ENCODE peak calls at places on chromosomes 7 and 10, in five cellular contexts. L is testis, H is right cardiac atrium, N is prostate gland, V is caudate nucleus. G is an unnamed sample.

GRCh38 chr10:90787906-90788491 is 69.8 kb downstream of the HTR7 start:
- DNase-seq in H (peak; percentile 59), V (no peak), N (no peak), L (peak; percentile 42), G (no peak)

GRCh38 chr10:66836057-66836456 is 89.8 kb upstream of the LRRTM3 start:
- DNase-seq in L (no peak), N (no peak), V (no peak), H (no peak), G (no peak)

GRCh38 chr10:132563485-132564248 is 26.1 kb downstream of the INPP5A start:
- DNase-seq in H (peak; percentile 43), L (no peak), V (no peak), N (no peak), G (no peak)

GRCh38 chr7:43583424-43584199 is 704 bp downstream of the STK17A start:
- DNase-seq in N (peak; percentile 64), V (peak; percentile 52), L (peak; percentile 78), H (peak; percentile 93), G (peak; percentile 67)

GRCh38 chr10:29535012-29535777 is 99.6 kb downstream of the SVIL start:
- DNase-seq in N (peak; percentile 69), L (peak; percentile 80), H (peak; percentile 81), V (peak; percentile 32), G (no peak)

GRCh38 chr10:82668266-82668665 is 793.3 kb downstream of the NRG3 start:
- DNase-seq in L (no peak), N (no peak), H (no peak), V (no peak), G (no peak)

GRCh38 chr7:33062023-33062781 is at the start of gene NT5C3A:
- DNase-seq in L (peak; percentile 36), H (no peak), V (peak; percentile 55), N (peak; percentile 20), G (no peak)

GRCh38 chr7:50342616-50343114 is 38.1 kb downstream of the IKZF1 start:
- DNase-seq in V (no peak), N (no peak), L (no peak), H (peak; percentile 69), G (peak; percentile 52)

GRCh38 chr7:36119005-36119711 is 33.9 kb upstream of the EEPD1 start:
- DNase-seq in N (peak; percentile 58), V (no peak), H (no peak), L (no peak), G (no peak)

GRCh38 chr10:49611166-49611814 is 1.2 kb downstream of the SLC18A3 start:
- DNase-seq in V (no peak), H (no peak), L (no peak), N (no peak), G (no peak)

GRCh38 chr7:136601772-136602171 is 266.7 kb upstream of the CHRM2 start:
- DNase-seq in H (no peak), N (no peak), V (no peak), L (no peak), G (no peak)

GRCh38 chr7:121941836-121942235 is 68.9 kb downstream of the PTPRZ1 start:
- DNase-seq in N (no peak), H (no peak), V (no peak), L (no peak), G (no peak)

GRCh38 chr10:99827906-99828305 is 45.5 kb downstream of the ABCC2 start:
- DNase-seq in V (no peak), L (no peak), H (no peak), N (no peak), G (no peak)

GRCh38 chr10:113056468-113057021 is 106.5 kb downstream of the TCF7L2 start:
- DNase-seq in N (no peak), V (no peak), H (no peak), L (no peak), G (no peak)

GRCh38 chr10:115093776-115094361 is 704 bp downstream of the ATRNL1 start:
- DNase-seq in N (no peak), V (peak; percentile 1), H (peak; percentile 60), L (peak; percentile 41), G (no peak)

GRCh38 chr10:43863270-43863669 is 214.6 kb upstream of the ZNF32 start:
- DNase-seq in L (no peak), N (no peak), V (no peak), H (peak; percentile 50), G (no peak)

GRCh38 chr10:128025437-128025836 is 100.8 kb downstream of the MKI67 start:
- DNase-seq in V (no peak), H (no peak), L (no peak), N (no peak), G (no peak)

GRCh38 chr7:100563809-100564400 is 9.8 kb downstream of the SAP25 start:
- DNase-seq in V (peak; percentile 39), N (peak; percentile 76), H (peak; percentile 93), L (peak; percentile 90), G (peak; percentile 84)

GRCh38 chr10:74231375-74231774 is 80.4 kb downstream of the ADK start:
- DNase-seq in H (no peak), N (no peak), L (no peak), V (no peak), G (no peak)

GRCh38 chr7:133047321-133047720 is 34.6 kb downstream of the CHCHD3 start:
- DNase-seq in H (no peak), L (no peak), V (no peak), N (no peak), G (no peak)

GRCh38 chr10:16750461-16750860 is 66.8 kb downstream of the RSU1 start:
- DNase-seq in L (no peak), N (no peak), V (no peak), H (no peak), G (no peak)

GRCh38 chr7:9874182-9874581 is 1099.5 kb upstream of the PHF14 start:
- DNase-seq in L (no peak), N (no peak), H (no peak), V (no peak), G (no peak)

GRCh38 chr7:13920053-13920697 is 69.3 kb downstream of the ETV1 start:
- DNase-seq in L (no peak), V (no peak), H (no peak), N (peak; percentile 51), G (no peak)
- H3K27ac ChIP-seq in L (peak overlapping the region; percentile 20), V (no peak overlapping the region), H (peak overlapping the region; percentile 62), N (no peak overlapping the region), G (no peak overlapping the region)

GRCh38 chr10:63712717-63713115 is 191.5 kb downstream of the REEP3 start:
- DNase-seq in H (no peak), L (no peak), V (no peak), N (no peak), G (no peak)

GRCh38 chr10:63708421-63708820 is 187.2 kb downstream of the REEP3 start:
- DNase-seq in L (no peak), N (no peak), V (no peak), H (no peak), G (no peak)

GRCh38 chr10:63711361-63711760 is 190.2 kb downstream of the REEP3 start:
- DNase-seq in H (peak; percentile 79), V (no peak), N (peak; percentile 53), L (no peak), G (no peak)

GRCh38 chr10:63711866-63712716 is 190.9 kb downstream of the REEP3 start:
- DNase-seq in N (peak; percentile 99), V (peak; percentile 74), L (peak; percentile 89), H (peak; percentile 97), G (no peak)

DNA sequence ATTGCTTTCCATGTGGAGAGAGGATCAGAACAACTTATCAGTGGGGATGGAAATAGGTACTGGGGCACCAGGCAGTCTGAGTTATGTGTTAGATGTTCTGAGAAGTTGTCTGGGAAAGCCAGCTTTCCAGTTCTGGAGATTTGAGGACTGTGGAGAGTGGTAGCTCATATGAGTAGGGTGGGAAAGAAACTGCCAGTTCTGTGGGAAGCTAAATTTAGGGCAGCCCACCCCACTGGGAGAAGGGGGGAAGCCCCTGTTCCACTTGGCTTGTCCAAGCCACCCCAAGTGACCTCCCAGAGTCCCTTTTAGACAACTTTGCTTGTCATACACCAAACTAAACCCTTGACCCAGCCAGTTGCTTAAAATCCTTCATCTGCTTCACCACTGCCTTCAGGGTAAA is 189.5 kb downstream of the REEP3 start:
- DNase-seq in V (no peak), L (no peak), H (no peak), N (no peak), G (no peak)
- H3K27ac ChIP-seq in V (no peak overlapping the region), L (no peak overlapping the region), H (peak overlapping the region; percentile 94), N (peak overlapping the region; percentile 71), G (no peak overlapping the region)

DNA sequence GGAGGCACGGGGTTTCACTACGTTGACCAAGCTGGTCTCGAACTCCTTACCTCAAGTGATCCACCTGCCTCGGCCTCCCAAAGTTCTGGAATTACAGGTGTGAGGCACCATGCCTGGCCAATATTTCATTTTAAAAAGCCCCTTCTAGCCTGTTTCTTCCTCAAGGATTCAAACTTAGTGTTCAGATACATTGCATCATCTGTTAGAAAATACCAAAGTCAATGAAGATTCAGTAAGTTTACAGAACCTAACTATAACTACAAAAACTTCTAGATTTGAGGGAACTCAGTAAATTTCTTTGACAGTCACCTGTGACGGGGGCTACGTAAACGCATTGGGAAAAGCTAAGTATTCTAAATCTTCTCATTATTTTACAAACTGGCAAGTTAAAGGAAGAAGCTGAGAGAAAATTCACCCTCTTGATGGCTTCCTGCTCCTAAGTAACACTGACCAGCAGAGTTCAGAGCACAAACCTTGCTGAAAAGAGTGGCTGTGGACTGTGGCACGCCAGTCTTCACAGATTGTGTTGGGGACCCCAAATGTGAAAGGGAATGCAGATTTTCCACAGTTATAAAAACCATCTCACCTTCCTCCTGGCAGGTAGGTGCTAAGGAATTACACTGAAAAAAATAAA is 162.2 kb downstream of the PKD1L1 start:
- DNase-seq in H (no peak), V (no peak), L (no peak), N (no peak), G (no peak)
- H3K27ac ChIP-seq in H (no peak overlapping the region), V (no peak overlapping the region), L (no peak overlapping the region), N (no peak overlapping the region), G (no peak overlapping the region)

DNA sequence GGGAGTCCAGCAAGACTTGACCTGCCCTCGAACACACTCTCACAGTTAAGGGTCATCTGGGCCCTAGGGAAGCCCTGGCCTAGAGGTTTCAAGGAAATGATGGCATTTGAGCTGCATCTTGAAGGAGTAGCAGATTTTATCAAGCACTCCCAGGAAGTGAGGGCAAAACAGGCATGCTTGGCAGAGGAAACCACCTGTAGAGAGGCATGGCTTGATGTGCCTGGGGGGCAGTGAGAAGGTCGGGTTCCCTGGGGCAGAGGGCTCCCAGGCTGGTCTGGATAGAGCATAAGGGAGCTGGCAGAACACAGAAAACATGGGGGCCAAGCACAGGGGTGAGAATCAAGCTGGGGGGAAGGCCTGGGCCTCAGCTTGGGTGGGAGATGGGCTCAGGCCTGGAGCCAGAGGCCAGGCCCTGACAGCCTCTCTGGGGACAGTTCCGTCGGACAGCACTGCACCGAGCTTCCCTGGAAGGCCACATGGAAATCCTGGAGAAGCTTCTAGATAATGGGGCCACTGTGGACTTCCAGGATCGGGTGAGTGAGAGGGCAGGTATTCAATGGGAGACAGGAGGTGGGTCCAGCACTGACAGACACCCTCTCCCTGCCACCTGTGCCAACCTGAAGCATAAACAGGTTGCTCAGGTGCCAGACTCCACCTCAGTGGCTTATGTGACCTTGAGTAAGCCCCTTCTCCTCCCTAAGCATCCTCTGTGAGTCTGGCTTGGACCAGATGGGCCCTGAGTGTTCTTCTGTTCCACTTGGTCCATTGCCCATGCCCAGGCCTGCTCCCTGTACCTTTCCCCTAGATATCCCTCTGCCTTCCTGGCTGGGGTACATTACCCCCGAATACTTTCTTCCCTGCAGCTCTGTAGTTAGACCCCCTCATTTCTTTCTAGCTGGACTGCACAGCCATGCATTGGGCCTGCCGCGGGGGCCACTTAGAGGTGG is 3.5 kb upstream of the HOGA1 start:
- DNase-seq in V (no peak), N (no peak), L (no peak), H (no peak), G (no peak)
- H3K27ac ChIP-seq in V (no peak overlapping the region), N (no peak overlapping the region), L (no peak overlapping the region), H (no peak overlapping the region), G (no peak overlapping the region)

G was measured in CD4-positive, alpha-beta T cell.